ENCODE peak calls at places on chromosomes 1 and 21, in ten cellular contexts. R is tibial nerve, W is AG09309, K is MCF 10A, Z is AG10803, C is cardiac fibroblast, O is fibroblast of pulmonary artery, P is fibroblast of lung, A is bronchial epithelial cell, G is A549. L is an unnamed sample.

GRCh38 chr1:196650403-196650802 is 1.4 kb upstream of the CFH start:
- DNase-seq in R (no peak), W (no peak), K (no peak), Z (no peak), C (no peak), O (no peak), P (no peak), A (no peak), G (no peak), L (no peak)

GRCh38 chr1:208065862-208066261 is 154.9 kb upstream of the CD34 start:
- DNase-seq in R (peak), W (no peak), K (no peak), Z (peak), C (no peak), O (no peak), P (peak), A (no peak), G (no peak), L (no peak)

GRCh38 chr1:205775717-205776056 is 405 bp upstream of the RAB29 start:
- DNase-seq in R (peak), W (peak), K (peak), Z (peak), C (peak), O (peak), P (peak), A (peak), G (no peak), L (peak)

GRCh38 chr1:44113095-44113609 is 5.5 kb upstream of the KLF17 start:
- DNase-seq in R (no peak), W (no peak), K (no peak), Z (no peak), C (no peak), O (no peak), P (peak), A (no peak), G (no peak), L (no peak)

GRCh38 chr1:23081376-23081775 is 62.1 kb downstream of the KDM1A start:
- DNase-seq in R (no peak), W (no peak), K (no peak), Z (no peak), C (no peak), O (no peak), P (no peak), A (no peak), G (peak), L (no peak)

GRCh38 chr1:208185801-208186201 is 58.4 kb downstream of the PLXNA2 start:
- DNase-seq in R (no peak), W (no peak), K (peak), Z (no peak), C (no peak), O (no peak), P (peak), A (no peak), G (no peak), L (no peak)

GRCh38 chr1:176811896-176812295 is 348.9 kb downstream of the PAPPA2 start:
- DNase-seq in R (no peak), W (no peak), K (no peak), Z (no peak), C (no peak), O (no peak), P (no peak), A (no peak), G (no peak), L (no peak)

GRCh38 chr1:180849031-180849775 is 63.5 kb upstream of the KIAA1614 start:
- DNase-seq in R (no peak), W (no peak), K (no peak), Z (no peak), C (no peak), O (no peak), P (no peak), A (peak), G (no peak), L (no peak)

GRCh38 chr1:201886103-201886885 is 2.4 kb upstream of the SHISA4 start:
- DNase-seq in R (no peak), W (no peak), K (no peak), Z (no peak), C (no peak), O (no peak), P (peak), A (no peak), G (no peak), L (no peak)

GRCh38 chr1:76942549-76942948 is 75.3 kb downstream of the ST6GALNAC5 start:
- DNase-seq in R (no peak), W (no peak), K (no peak), Z (peak), C (peak), O (peak), P (peak), A (no peak), G (no peak), L (peak)

GRCh38 chr1:159866066-159866465 is 3.6 kb upstream of the VSIG8 start:
- DNase-seq in R (no peak), W (no peak), K (peak), Z (no peak), C (no peak), O (no peak), P (no peak), A (no peak), G (no peak), L (no peak)

GRCh38 chr1:150227228-150227627 is 8.7 kb downstream of the ANP32E start:
- DNase-seq in R (no peak), W (no peak), K (no peak), Z (no peak), C (no peak), O (no peak), P (no peak), A (no peak), G (no peak), L (no peak)

GRCh38 chr1:154536570-154536969 is 21.9 kb downstream of the UBE2Q1 start:
- DNase-seq in R (no peak), W (no peak), K (no peak), Z (peak), C (no peak), O (no peak), P (no peak), A (no peak), G (no peak), L (peak)

GRCh38 chr1:167555971-167556714 is 2.6 kb upstream of the CREG1 start:
- DNase-seq in R (peak), W (no peak), K (peak), Z (peak), C (peak), O (peak), P (peak), A (peak), G (peak), L (peak)

GRCh38 chr1:76314730-76315129 is 240.2 kb downstream of the ST6GALNAC3 start:
- DNase-seq in R (no peak), W (no peak), K (no peak), Z (no peak), C (no peak), O (peak), P (peak), A (no peak), G (no peak), L (no peak)

GRCh38 chr1:31703431-31704260 is at the start of gene COL16A1:
- DNase-seq in R (peak), W (no peak), K (peak), Z (peak), C (peak), O (peak), P (peak), A (peak), G (no peak), L (peak)

GRCh38 chr1:197913495-197914276 is 3.5 kb upstream of the LHX9 start:
- DNase-seq in R (no peak), W (no peak), K (no peak), Z (no peak), C (no peak), O (no peak), P (no peak), A (no peak), G (no peak), L (no peak)

GRCh38 chr1:201481761-201482493 is 12.9 kb upstream of the PHLDA3 start:
- DNase-seq in R (peak), W (no peak), K (peak), Z (peak), C (peak), O (peak), P (peak), A (peak), G (peak), L (peak)

GRCh38 chr1:11681071-11681771 is at the start of gene MAD2L2:
- DNase-seq in R (peak), W (peak), K (peak), Z (peak), C (peak), O (peak), P (peak), A (peak), G (peak), L (peak)

GRCh38 chr1:24048205-24048869 is 63.6 kb downstream of the MYOM3 start:
- DNase-seq in R (no peak), W (no peak), K (peak), Z (no peak), C (no peak), O (no peak), P (peak), A (no peak), G (no peak), L (no peak)

GRCh38 chr21:44555200-44555875 is 3.3 kb downstream of the KRTAP10-3 start:
- DNase-seq in R (no peak), W (no peak), K (no peak), Z (no peak), C (no peak), O (no peak), P (no peak), A (no peak), G (no peak), L (no peak)

GRCh38 chr1:178693368-178693767 is 31.7 kb upstream of the RALGPS2 start:
- DNase-seq in R (no peak), W (no peak), K (no peak), Z (no peak), C (peak), O (no peak), P (no peak), A (no peak), G (no peak), L (peak)
- TF ChIP-seq CTCF in R (no peak), W (no peak), K (no peak), Z (peak), C (no peak), O (no peak), P (peak), A (no peak), G (no peak), L (peak)

GRCh38 chr1:15148975-15149374 is 4.6 kb upstream of the TMEM51 start:
- DNase-seq in R (no peak), W (no peak), K (no peak), Z (no peak), C (no peak), O (no peak), P (no peak), A (no peak), G (no peak), L (no peak)

GRCh38 chr1:15151871-15152270 is 1.7 kb upstream of the TMEM51 start:
- DNase-seq in R (no peak), W (no peak), K (no peak), Z (no peak), C (no peak), O (no peak), P (no peak), A (no peak), G (no peak), L (no peak)

GRCh38 chr1:15151377-15151806 is 2.2 kb upstream of the TMEM51 start:
- DNase-seq in R (no peak), W (no peak), K (no peak), Z (no peak), C (no peak), O (no peak), P (no peak), A (no peak), G (no peak), L (no peak)

GRCh38 chr1:15148475-15148874 is 5.1 kb upstream of the TMEM51 start:
- DNase-seq in R (no peak), W (no peak), K (no peak), Z (no peak), C (no peak), O (no peak), P (no peak), A (peak), G (no peak), L (no peak)

GRCh38 chr1:15150376-15150775 is 3.2 kb upstream of the TMEM51 start:
- DNase-seq in R (no peak), W (no peak), K (no peak), Z (no peak), C (no peak), O (no peak), P (no peak), A (no peak), G (no peak), L (no peak)
- TF ChIP-seq CTCF in R (no peak), W (no peak), K (no peak), Z (no peak), C (no peak), O (no peak), P (no peak), A (no peak), G (no peak), L (no peak)

GRCh38 chr1:61081135-61081636 is 1.2 kb upstream of the NFIA start:
- DNase-seq in R (no peak), W (no peak), K (peak), Z (no peak), C (no peak), O (no peak), P (no peak), A (no peak), G (no peak), L (no peak)

GRCh38 chr1:61078611-61079010 is 3.8 kb upstream of the NFIA start:
- DNase-seq in R (no peak), W (no peak), K (no peak), Z (peak), C (peak), O (no peak), P (peak), A (no peak), G (no peak), L (no peak)

GRCh38 chr1:61080408-61081134 is 1.8 kb upstream of the NFIA start:
- DNase-seq in R (no peak), W (no peak), K (peak), Z (no peak), C (peak), O (no peak), P (no peak), A (no peak), G (no peak), L (no peak)

GRCh38 chr1:61079276-61079897 is 3.0 kb upstream of the NFIA start:
- DNase-seq in R (peak), W (no peak), K (peak), Z (no peak), C (no peak), O (no peak), P (no peak), A (no peak), G (no peak), L (no peak)

DNA sequence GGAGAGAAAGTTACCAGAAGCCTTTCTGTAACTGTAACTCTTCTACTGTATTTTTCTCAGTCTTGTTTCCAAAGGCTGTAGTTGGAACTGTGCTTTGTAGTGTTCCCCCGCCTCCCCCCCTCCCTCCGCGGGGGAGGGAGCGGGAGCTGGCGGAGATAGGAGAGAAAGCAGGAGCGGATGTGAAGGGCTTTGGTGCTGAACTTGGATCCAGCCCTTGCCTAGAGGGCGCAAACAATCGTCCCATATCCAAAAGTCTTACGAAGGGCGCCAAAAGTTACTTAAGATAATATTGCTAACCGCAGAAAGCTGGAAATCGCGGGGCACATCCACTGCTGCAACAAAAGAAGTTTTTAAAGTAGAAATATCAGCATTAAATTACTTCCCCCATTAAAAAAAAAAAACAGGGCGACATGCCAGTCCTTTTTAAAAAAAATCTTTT is 2.4 kb upstream of the NFIA start:
- DNase-seq in R (peak), W (peak), K (peak), Z (peak), C (peak), O (peak), P (peak), A (peak), G (no peak), L (peak)
- TF ChIP-seq CTCF in R (peak), W (peak), K (no peak), Z (peak), C (peak), O (peak), P (no peak), A (peak), G (peak), L (peak)

DNA sequence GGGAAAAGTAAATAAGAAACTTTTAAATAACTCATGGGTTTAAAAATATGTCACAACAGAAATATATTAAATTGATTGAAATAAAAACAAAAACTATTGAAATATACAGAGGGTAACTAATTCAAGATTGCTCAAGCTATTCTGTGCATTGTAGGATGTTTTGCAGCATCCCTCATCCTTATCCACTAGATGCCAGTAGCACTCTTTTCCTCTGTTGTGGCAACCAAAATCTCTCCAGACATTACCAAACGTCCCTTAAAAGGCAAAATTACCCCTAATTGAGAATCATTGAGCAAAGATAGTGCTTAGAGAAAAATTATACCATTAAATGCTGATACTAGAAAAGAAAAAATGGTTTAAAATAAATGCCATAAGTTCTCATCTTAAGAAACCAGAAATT is 682.6 kb downstream of the RWDD3 start:
- DNase-seq in R (no peak), W (no peak), K (peak), Z (peak), C (peak), O (peak), P (peak), A (peak), G (no peak), L (peak)
- TF ChIP-seq CTCF in R (no peak), W (no peak), K (peak), Z (peak), C (peak), O (peak), P (peak), A (peak), G (no peak), L (peak)

L was measured in foreskin fibroblast.